ENCODE peak calls at places on chromosomes 4 and X, in four cellular contexts. P, E, S and N are unnamed samples.

GRCh38 chr4:73841243-73841925 is 4.9 kb downstream of the CXCL6 start:
- DNase-seq in S (no peak), P (no peak), E (no peak), N (no peak)

GRCh38 chr4:1632109-1633104 is 51.7 kb downstream of the FAM53A start:
- DNase-seq in P (no peak), S (no peak), E (no peak), N (no peak)

GRCh38 chr4:1902243-1902642 is 31.1 kb downstream of the NSD2 start:
- DNase-seq in P (no peak), S (no peak), E (no peak), N (no peak)

GRCh38 chrX:15202458-15203177 is 67.3 kb downstream of the ASB9 start:
- DNase-seq in P (no peak), E (no peak), S (no peak), N (no peak)

GRCh38 chrX:14497184-14497666 is 32.1 kb upstream of the GLRA2 start:
- DNase-seq in P (no peak), S (no peak), E (no peak), N (no peak)

GRCh38 chr4:16732741-16733140 is 165.7 kb downstream of the LDB2 start:
- DNase-seq in E (no peak), P (no peak), S (no peak), N (no peak)

GRCh38 chr4:184250795-184251679 is 33.4 kb upstream of the ENPP6 start:
- DNase-seq in P (no peak), S (peak; percentile 85), E (peak; percentile 24), N (no peak)

GRCh38 chr4:3484057-3484973 is 21.2 kb downstream of the DOK7 start:
- DNase-seq in S (peak; percentile 80), E (no peak), P (no peak), N (no peak)

GRCh38 chr4:164997324-164997723 is 19.9 kb upstream of the TRIM61 start:
- DNase-seq in S (peak; percentile 81), E (no peak), P (no peak), N (no peak)

GRCh38 chrX:15877380-15877779 is 22.8 kb upstream of the AP1S2 start:
- DNase-seq in P (no peak), S (no peak), E (no peak), N (peak; percentile 53)

GRCh38 chrX:118520858-118521206 is 25.2 kb downstream of the DOCK11 start:
- DNase-seq in S (no peak), P (no peak), E (no peak), N (no peak)

GRCh38 chrX:118520206-118520857 is 24.7 kb downstream of the DOCK11 start:
- DNase-seq in P (no peak), S (no peak), E (no peak), N (no peak)

GRCh38 chrX:118522230-118522926 is 26.8 kb downstream of the DOCK11 start:
- DNase-seq in P (no peak), S (no peak), E (no peak), N (no peak)

GRCh38 chrX:118521435-118521834 is 25.8 kb downstream of the DOCK11 start:
- DNase-seq in P (no peak), S (no peak), E (no peak), N (no peak)

DNA sequence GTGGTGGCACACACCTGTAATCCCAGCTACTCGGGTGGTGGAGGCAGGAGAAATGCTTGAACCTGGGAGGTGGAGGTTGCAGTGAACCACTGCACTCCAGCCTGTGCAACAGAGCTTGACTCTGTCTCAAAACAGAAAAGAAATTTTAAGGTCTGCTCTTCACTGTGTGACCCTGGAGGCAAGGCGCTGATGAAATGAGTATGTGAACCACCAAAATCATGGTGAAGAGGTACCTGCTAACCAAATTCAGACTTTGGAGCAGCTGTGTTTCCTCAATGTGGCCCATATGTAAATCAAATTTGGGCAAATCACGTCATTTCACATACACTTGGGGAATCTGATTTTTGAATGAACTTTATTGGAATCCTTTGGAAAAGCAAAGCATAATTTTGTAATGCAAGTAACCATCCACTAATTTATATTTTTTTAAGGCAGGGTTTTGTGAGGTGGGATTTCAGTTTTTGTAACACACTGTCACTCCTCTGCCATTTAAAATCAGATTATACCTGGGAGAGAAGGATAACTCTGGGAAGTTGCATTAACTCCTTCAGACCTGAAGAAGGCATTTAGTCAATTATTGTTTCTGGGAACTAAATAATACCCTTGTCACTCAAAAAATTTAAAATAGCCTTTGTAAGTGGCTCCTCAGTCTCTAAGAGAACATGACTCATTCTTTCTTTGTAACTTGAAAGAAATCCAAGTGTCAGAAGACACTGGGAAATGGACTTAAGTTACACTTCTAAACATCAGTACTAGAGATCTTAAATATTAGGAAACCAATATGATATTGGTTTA is 24.0 kb downstream of the DOCK11 start:
- DNase-seq in P (no peak), E (no peak), S (peak; percentile 52), N (no peak)
- H3K27ac ChIP-seq in P (no peak overlapping the region), E (no peak overlapping the region), S (peak overlapping the region; percentile 39), N (no peak overlapping the region)

DNA sequence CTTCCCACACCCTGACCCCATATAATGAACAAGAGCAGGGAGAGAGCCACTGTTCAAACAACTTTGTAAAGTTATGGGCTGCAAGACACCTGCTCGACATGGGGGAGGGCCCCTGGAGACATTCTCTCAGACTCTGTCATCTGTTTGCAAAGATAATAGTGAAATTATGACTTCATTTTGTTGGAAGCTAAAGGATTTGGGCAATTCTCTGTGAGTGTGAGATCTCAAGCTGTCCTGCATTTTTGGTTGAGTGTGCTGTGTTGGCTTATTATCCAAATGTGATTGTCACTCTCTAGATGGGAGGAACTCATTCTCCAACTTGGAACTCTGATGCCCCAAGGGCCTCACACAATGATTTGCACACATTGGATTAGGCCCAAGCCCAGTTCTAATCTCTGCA is 63.6 kb downstream of the STK32B start:
- DNase-seq in S (no peak), P (no peak), E (no peak), N (no peak)
- H3K27ac ChIP-seq in S (no peak overlapping the region), P (no peak overlapping the region), E (no peak overlapping the region), N (no peak overlapping the region)

GRCh38 chr4:7368296-7368695 is 66.4 kb downstream of the PSAPL1 start:
- DNase-seq in E (no peak), P (no peak), S (no peak), N (no peak)
- H3K27ac ChIP-seq in E (no peak overlapping the region), P (no peak overlapping the region), S (no peak overlapping the region), N (no peak overlapping the region)

GRCh38 chr4:158821228-158822009 is 52.6 kb downstream of the FNIP2 start:
- DNase-seq in E (no peak), P (no peak), S (no peak), N (no peak)
- H3K27ac ChIP-seq in E (no peak overlapping the region), P (peak overlapping the region; percentile 20), S (no peak overlapping the region), N (no peak overlapping the region)

DNA sequence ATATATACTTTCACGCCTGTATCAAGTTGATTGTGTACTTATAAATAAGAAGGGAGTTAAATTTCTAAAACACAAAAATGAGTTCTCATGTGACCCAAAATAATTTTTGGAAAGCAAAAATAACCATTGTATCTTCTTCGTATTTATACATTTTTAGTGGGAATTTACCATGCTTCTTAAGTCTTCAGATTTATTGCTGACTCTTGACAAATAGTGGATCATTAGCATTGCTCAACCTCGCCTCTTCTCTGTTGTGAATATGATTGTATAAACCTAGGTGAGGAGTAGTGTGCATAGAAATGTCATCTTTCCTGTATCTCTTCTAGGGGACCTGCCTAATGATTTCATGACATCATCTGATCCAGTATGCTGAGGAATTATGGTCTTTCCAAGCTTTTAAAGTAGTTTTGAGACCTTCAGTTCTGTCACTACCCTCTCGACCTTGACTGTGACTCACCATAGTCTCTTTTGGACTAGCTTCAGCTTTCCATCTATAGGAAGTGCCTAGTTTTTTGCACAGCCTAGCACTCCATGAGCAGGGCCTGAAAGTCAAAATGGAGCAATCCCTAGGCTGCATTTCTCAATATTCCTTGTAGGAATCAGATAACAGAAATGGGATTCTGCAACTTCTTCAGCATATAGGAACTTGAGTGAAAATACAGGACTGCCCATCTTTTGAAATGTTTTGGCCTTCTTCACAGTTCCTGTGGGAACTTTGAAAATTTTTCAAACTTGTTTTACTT is 157.6 kb downstream of the ARX start:
- DNase-seq in E (no peak), P (no peak), S (no peak), N (no peak)
- H3K27ac ChIP-seq in E (no peak overlapping the region), P (no peak overlapping the region), S (no peak overlapping the region), N (no peak overlapping the region)

GRCh38 chrX:103309860-103310591 is 764 bp downstream of the BEX2 start:
- DNase-seq in P (no peak), S (no peak), E (no peak), N (no peak)
- H3K27ac ChIP-seq in P (no peak overlapping the region), S (no peak overlapping the region), E (no peak overlapping the region), N (peak overlapping the region; percentile 61)

GRCh38 chr4:148026022-148026421 is 294.1 kb downstream of the ARHGAP10 start:
- DNase-seq in E (no peak), P (no peak), S (no peak), N (no peak)
- H3K27ac ChIP-seq in E (no peak overlapping the region), P (no peak overlapping the region), S (no peak overlapping the region), N (no peak overlapping the region)

GRCh38 chrX:46811101-46811500 is 25.7 kb upstream of the RP2 start:
- DNase-seq in P (no peak), E (no peak), S (no peak), N (no peak)

GRCh38 chrX:46814966-46815365 is 21.9 kb upstream of the RP2 start:
- DNase-seq in S (no peak), E (no peak), P (no peak), N (no peak)

GRCh38 chrX:46812445-46812844 is 24.4 kb upstream of the RP2 start:
- DNase-seq in S (no peak), P (no peak), E (no peak), N (no peak)
- H3K27ac ChIP-seq in S (no peak overlapping the region), P (no peak overlapping the region), E (no peak overlapping the region), N (no peak overlapping the region)